ENCODE peak calls at places on chromosome 21, in eight cellular contexts. Q is keratinocyte; O is tibial artery; L is CD8-positive, alpha-beta T cell; D is uterus; S is Karpas-422; Y is GM23338; H is mesenchymal stem cell. F is an unnamed sample.
A peak's percentile ranks its signal among the peaks of the same experiment; 100 is the strongest.

GRCh38 chr21:34280389-34280795 is 83.4 kb upstream of the KCNE2 start:
- DNase-seq in Q (no peak), O (peak; percentile 40), L (no peak), D (peak; percentile 54), S (no peak), Y (no peak), H (no peak), F (peak; percentile 53)

GRCh38 chr21:30233228-30233627 is 17.3 kb upstream of the CLDN8 start:
- DNase-seq in Q (no peak), O (no peak), L (no peak), D (no peak), S (no peak), Y (no peak), H (no peak), F (no peak)

GRCh38 chr21:39073717-39074116 is 109.5 kb downstream of the PSMG1 start:
- DNase-seq in Q (no peak), O (peak; percentile 46), L (no peak), D (no peak), S (no peak), Y (no peak), H (no peak), F (no peak)

GRCh38 chr21:43318368-43318767 is 108.6 kb downstream of the SIK1 start:
- DNase-seq in Q (no peak), O (no peak), L (no peak), D (no peak), S (no peak), Y (no peak), H (no peak), F (no peak)

GRCh38 chr21:35483267-35483666 is 434.2 kb upstream of the RUNX1 start:
- DNase-seq in Q (no peak), O (no peak), L (no peak), D (no peak), S (no peak), Y (no peak), H (peak; percentile 17), F (no peak)

GRCh38 chr21:35257413-35257812 is 208.3 kb upstream of the RUNX1 start:
- DNase-seq in Q (no peak), O (peak; percentile 76), L (no peak), D (peak; percentile 32), S (no peak), Y (no peak), H (peak; percentile 90), F (peak; percentile 42)

GRCh38 chr21:25967566-25968438 is 202.8 kb downstream of the APP start:
- DNase-seq in Q (no peak), O (no peak), L (no peak), D (no peak), S (peak; percentile 90), Y (no peak), H (peak; percentile 39), F (no peak)

GRCh38 chr21:14554948-14555347 is 8.8 kb upstream of the SAMSN1 start:
- DNase-seq in Q (no peak), O (no peak), L (no peak), D (no peak), S (no peak), Y (peak; percentile 4), H (no peak), F (no peak)

GRCh38 chr21:39715804-39716397 is 29.1 kb upstream of the IGSF5 start:
- DNase-seq in Q (no peak), O (peak; percentile 50), L (peak; percentile 49), D (peak; percentile 47), S (peak; percentile 82), Y (peak; percentile 81), H (peak; percentile 47), F (peak; percentile 31)

GRCh38 chr21:26849428-26850115 is 4.4 kb upstream of the ADAMTS1 start:
- DNase-seq in Q (no peak), O (no peak), L (no peak), D (no peak), S (peak; percentile 81), Y (peak; percentile 81), H (peak; percentile 75), F (no peak)

GRCh38 chr21:34846601-34847112 is 177.9 kb downstream of the CLIC6 start:
- DNase-seq in Q (no peak), O (no peak), L (no peak), D (no peak), S (no peak), Y (no peak), H (peak; percentile 83), F (no peak)

GRCh38 chr21:15064576-15065380 is at the start of gene NRIP1:
- DNase-seq in Q (no peak), O (peak; percentile 86), L (peak; percentile 89), D (peak; percentile 90), S (no peak), Y (peak; percentile 84), H (peak; percentile 94), F (peak; percentile 92)

GRCh38 chr21:25708467-25709065 is 26.1 kb downstream of the ATP5PF start:
- DNase-seq in Q (no peak), O (peak; percentile 56), L (peak; percentile 56), D (peak; percentile 51), S (peak; percentile 78), Y (peak; percentile 58), H (peak; percentile 52), F (no peak)

GRCh38 chr21:32702702-32703101 is 25.1 kb downstream of the SYNJ1 start:
- DNase-seq in Q (no peak), O (no peak), L (no peak), D (no peak), S (peak; percentile 57), Y (no peak), H (peak; percentile 51), F (no peak)

GRCh38 chr21:34743831-34744230 is 75.0 kb downstream of the CLIC6 start:
- DNase-seq in Q (peak; percentile 33), O (peak; percentile 66), L (no peak), D (no peak), S (no peak), Y (no peak), H (no peak), F (no peak)

GRCh38 chr21:35223480-35224156 is 174.5 kb upstream of the RUNX1 start:
- DNase-seq in Q (no peak), O (no peak), L (no peak), D (no peak), S (no peak), Y (no peak), H (no peak), F (no peak)

GRCh38 chr21:45333583-45334121 is 46.0 kb upstream of the POFUT2 start:
- DNase-seq in Q (no peak), O (no peak), L (no peak), D (no peak), S (no peak), Y (no peak), H (peak; percentile 82), F (peak; percentile 3)

GRCh38 chr21:45330851-45331261 is 43.2 kb upstream of the POFUT2 start:
- DNase-seq in Q (no peak), O (no peak), L (no peak), D (no peak), S (no peak), Y (no peak), H (no peak), F (peak; percentile 11)

GRCh38 chr21:45332981-45333582 is 45.4 kb upstream of the POFUT2 start:
- DNase-seq in Q (no peak), O (no peak), L (no peak), D (no peak), S (no peak), Y (no peak), H (no peak), F (peak; percentile 10)

GRCh38 chr21:45331521-45332257 is 44.0 kb upstream of the POFUT2 start:
- DNase-seq in Q (no peak), O (no peak), L (no peak), D (no peak), S (no peak), Y (no peak), H (no peak), F (peak; percentile 9)

GRCh38 chr21:45332415-45332814 is 44.7 kb upstream of the POFUT2 start:
- DNase-seq in Q (no peak), O (no peak), L (no peak), D (no peak), S (no peak), Y (no peak), H (no peak), F (peak; percentile 2)
- H3K4me1 ChIP-seq in Q (peaks cover 38% of the 10 kb centered on the region), O (no peaks in the 10 kb centered on the region), L (no peaks in the 10 kb centered on the region), D (peaks cover 14% of the 10 kb centered on the region), S (no peaks in the 10 kb centered on the region), Y (no peaks in the 10 kb centered on the region), H (peaks cover 76% of the 10 kb centered on the region), F (peaks cover 16% of the 10 kb centered on the region)

GRCh38 chr21:36709868-36710728 is 11.2 kb downstream of the SIM2 start:
- DNase-seq in Q (no peak), O (no peak), L (no peak), D (no peak), S (no peak), Y (peak; percentile 69), H (no peak), F (no peak)
- H3K27me3 ChIP-seq in Q (peaks cover 76% of the 10 kb centered on the region), O (peaks cover 95% of the 10 kb centered on the region), L (peaks cover 42% of the 10 kb centered on the region), D (peaks cover 94% of the 10 kb centered on the region), S (no peaks in the 10 kb centered on the region), Y (peaks cover 92% of the 10 kb centered on the region), H (peaks cover 92% of the 10 kb centered on the region), F (peaks cover 100% of the 10 kb centered on the region)

GRCh38 chr21:28615276-28615675 is 377.4 kb downstream of the LTN1 start:
- DNase-seq in Q (no peak), O (no peak), L (no peak), D (no peak), S (no peak), Y (no peak), H (no peak), F (no peak)
- H3K27ac ChIP-seq in Q (no peak overlapping the region), O (no peak overlapping the region), L (no peak overlapping the region), D (no peak overlapping the region), S (no peak overlapping the region), Y (no peak overlapping the region), H (no peak overlapping the region), F (no peak overlapping the region)

GRCh38 chr21:29083306-29083705 is 9.9 kb upstream of the CCT8 start:
- DNase-seq in Q (no peak), O (no peak), L (no peak), D (no peak), S (no peak), Y (no peak), H (no peak), F (no peak)

GRCh38 chr21:29077651-29078090 is 4.2 kb upstream of the CCT8 start:
- DNase-seq in Q (no peak), O (no peak), L (peak; percentile 54), D (no peak), S (peak; percentile 90), Y (peak; percentile 54), H (no peak), F (no peak)

GRCh38 chr21:29082416-29082815 is 9.0 kb upstream of the CCT8 start:
- DNase-seq in Q (no peak), O (no peak), L (no peak), D (no peak), S (no peak), Y (no peak), H (no peak), F (no peak)

GRCh38 chr21:29078884-29079765 is 5.7 kb upstream of the CCT8 start:
- DNase-seq in Q (no peak), O (no peak), L (peak; percentile 69), D (no peak), S (peak; percentile 91), Y (no peak), H (peak; percentile 29), F (no peak)

DNA sequence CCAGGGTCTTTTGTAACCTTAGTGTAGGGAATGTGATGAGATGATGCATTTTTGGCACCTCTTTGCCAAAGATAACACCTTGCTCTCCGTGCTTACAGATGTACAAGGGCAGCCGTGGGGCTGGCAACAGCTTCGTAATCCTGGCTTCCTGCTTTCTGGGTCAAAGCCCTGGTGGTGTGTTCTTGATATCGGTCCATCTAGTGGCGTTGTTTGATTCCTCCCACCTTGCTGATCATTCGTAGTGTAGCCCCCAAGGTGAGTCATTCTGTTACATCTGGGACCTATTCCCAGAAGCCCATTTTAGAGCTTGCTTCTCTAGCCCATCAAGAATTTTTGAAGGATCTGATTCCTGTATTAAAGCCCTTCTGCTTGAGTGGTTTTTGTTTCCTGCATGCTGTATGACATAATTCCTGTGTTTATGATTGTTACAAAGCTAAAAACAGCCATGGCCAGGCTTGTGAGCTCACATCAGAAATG is 7.0 kb upstream of the CCT8 start:
- DNase-seq in Q (no peak), O (no peak), L (peak; percentile 56), D (no peak), S (no peak), Y (no peak), H (no peak), F (no peak)
- H3K4me1 ChIP-seq in Q (peaks cover 5% of the 10 kb centered on the region), O (no peaks in the 10 kb centered on the region), L (peaks cover 52% of the 10 kb centered on the region), D (no peaks in the 10 kb centered on the region), S (peaks cover 79% of the 10 kb centered on the region), Y (peaks cover 5% of the 10 kb centered on the region), H (peaks cover 8% of the 10 kb centered on the region), F (peaks cover 29% of the 10 kb centered on the region)